ENCODE peak calls at places on chromosomes 7 and 10, in seven cellular contexts. X, Q, O, B, S, C and Y are unnamed samples.

GRCh38 chr7:123484199-123484598 is 50.2 kb downstream of the IQUB start:
- DNase-seq in S (no peak), B (no peak), Q (no peak), O (no peak), X (no peak), C (no peak), Y (no peak)

GRCh38 chr10:46543379-46544014 is 13.0 kb downstream of the GPRIN2 start:
- DNase-seq in O (no peak), C (no peak), Q (peak), B (no peak), X (no peak), S (peak), Y (no peak)

GRCh38 chr7:159159731-159160130 is 15.1 kb upstream of the VIPR2 start:
- DNase-seq in B (no peak), C (no peak), O (no peak), X (no peak), S (no peak), Q (no peak), Y (no peak)

GRCh38 chr7:24115661-24116060 is 168.3 kb upstream of the NPY start:
- DNase-seq in B (no peak), O (no peak), Q (no peak), X (no peak), S (no peak), C (peak), Y (no peak)

GRCh38 chr10:131546086-131546810 is 234.7 kb upstream of the TCERG1L start:
- DNase-seq in B (no peak), C (no peak), O (no peak), Q (no peak), X (no peak), S (no peak), Y (no peak)

GRCh38 chr10:129673292-129673691 is 206.3 kb downstream of the MGMT start:
- DNase-seq in O (no peak), X (no peak), Q (no peak), S (no peak), C (no peak), B (no peak), Y (no peak)

GRCh38 chr7:22481726-22482125 is 18.3 kb downstream of the STEAP1B start:
- DNase-seq in Q (no peak), S (no peak), O (no peak), X (no peak), B (peak), C (peak), Y (peak)

GRCh38 chr10:71461917-71462641 is 65.4 kb downstream of the CDH23 start:
- DNase-seq in O (no peak), S (no peak), X (no peak), Q (peak), B (no peak), C (no peak), Y (no peak)

GRCh38 chr10:116001266-116001857 is 271.6 kb downstream of the GFRA1 start:
- DNase-seq in B (no peak), C (no peak), X (no peak), Q (no peak), O (no peak), S (no peak), Y (no peak)

GRCh38 chr7:157834501-157835143 is 497.8 kb downstream of the DNAJB6 start:
- DNase-seq in Q (peak), B (no peak), S (no peak), O (no peak), C (no peak), X (no peak), Y (no peak)

GRCh38 chr7:904847-905246 is 28.5 kb downstream of the GET4 start:
- DNase-seq in O (no peak), Q (peak), C (peak), X (peak), S (no peak), B (no peak), Y (no peak)

GRCh38 chr10:119496282-119496681 is 46.2 kb downstream of the RGS10 start:
- DNase-seq in Q (no peak), C (no peak), S (peak), B (peak), O (no peak), X (no peak), Y (no peak)

GRCh38 chr10:73136627-73137026 is 26.4 kb downstream of the NUDT13 start:
- DNase-seq in B (no peak), X (no peak), S (no peak), O (no peak), Q (no peak), C (no peak), Y (no peak)

GRCh38 chr10:88411772-88412349 is 171.3 kb downstream of the RNLS start:
- DNase-seq in O (no peak), X (no peak), B (no peak), Q (no peak), C (no peak), S (no peak), Y (no peak)

GRCh38 chr10:3222068-3222467 is 49.5 kb upstream of the PITRM1 start:
- DNase-seq in X (no peak), B (no peak), Q (no peak), O (no peak), C (no peak), S (no peak), Y (no peak)

GRCh38 chr10:42827201-42827600 is 44.6 kb downstream of the BMS1 start:
- DNase-seq in O (no peak), X (no peak), S (no peak), Q (no peak), C (no peak), B (no peak), Y (no peak)

GRCh38 chr7:155578016-155578415 is 31.7 kb upstream of the CNPY1 start:
- DNase-seq in Q (peak), X (no peak), S (no peak), O (no peak), B (no peak), C (no peak), Y (no peak)

GRCh38 chr7:140062118-140062527 is 628 bp downstream of the PARP12 start:
- DNase-seq in S (peak), X (no peak), B (peak), O (no peak), C (no peak), Q (peak), Y (no peak)

GRCh38 chr10:122441961-122442360 is 12.5 kb upstream of the ARMS2 start:
- DNase-seq in X (no peak), O (no peak), C (peak), S (no peak), B (no peak), Q (no peak), Y (no peak)

GRCh38 chr7:122544463-122544862 is 154.5 kb downstream of the RNF133 start:
- DNase-seq in C (no peak), S (no peak), Q (no peak), B (no peak), O (no peak), X (no peak), Y (no peak)

GRCh38 chr10:62008943-62009342 is 107.4 kb downstream of the ARID5B start:
- DNase-seq in B (no peak), X (no peak), C (no peak), O (no peak), Q (no peak), S (no peak), Y (no peak)

GRCh38 chr10:30238836-30239235 is 110.2 kb downstream of the MTPAP start:
- DNase-seq in S (no peak), O (no peak), Q (no peak), C (no peak), B (no peak), X (no peak), Y (no peak)

GRCh38 chr10:43237128-43237527 is 29.7 kb downstream of the RASGEF1A start:
- DNase-seq in X (no peak), Q (no peak), S (peak), B (no peak), C (no peak), O (no peak), Y (no peak)

GRCh38 chr7:68729361-68729760 is 868.9 kb upstream of the AUTS2 start:
- DNase-seq in B (no peak), S (no peak), C (no peak), X (no peak), O (no peak), Q (no peak), Y (no peak)

GRCh38 chr10:32161586-32161985 is 105.4 kb upstream of the KIF5B start:
- DNase-seq in C (no peak), B (no peak), S (no peak), Q (no peak), O (no peak), X (no peak), Y (no peak)

GRCh38 chr7:92740713-92741126 is 95.7 kb downstream of the CDK6 start:
- DNase-seq in O (no peak), Q (no peak), C (peak), B (no peak), X (peak), S (no peak), Y (no peak)

GRCh38 chr7:102321351-102322201 is 34.7 kb downstream of the SPDYE6 start:
- DNase-seq in S (no peak), Q (peak), X (no peak), B (peak), O (no peak), C (no peak), Y (no peak)

GRCh38 chr7:71687831-71688599 is 556.1 kb downstream of the GALNT17 start:
- DNase-seq in Q (no peak), B (no peak), O (no peak), C (no peak), X (no peak), S (no peak), Y (no peak)

GRCh38 chr7:8742837-8743236 is 309.4 kb downstream of the NXPH1 start:
- DNase-seq in C (no peak), B (no peak), O (no peak), Q (no peak), X (no peak), S (no peak), Y (no peak)

GRCh38 chr10:92506336-92506735 is 67.6 kb downstream of the IDE start:
- DNase-seq in B (no peak), X (no peak), S (no peak), O (no peak), C (no peak), Q (no peak), Y (no peak)

GRCh38 chr7:84085147-84085546 is 109.4 kb downstream of the SEMA3A start:
- DNase-seq in X (no peak), S (no peak), O (no peak), B (no peak), Q (no peak), C (peak), Y (no peak)

GRCh38 chr7:143381427-143382125 is 431 bp downstream of the ZYX start:
- DNase-seq in B (peak), C (peak), X (peak), Q (peak), O (no peak), S (peak), Y (peak)